ENCODE peak calls at places on chromosome 9, in seven cellular contexts. One of them, this sample, is unnamed.

GRCh38 chr9:135805422-135806022 is 101.8 kb downstream of the CAMSAP1 start:
- DNase-seq in ecto neural progenitor cell: no peak
- DNase-seq in H7: peak; percentile 61
- DNase-seq in choroid plexus epithelial cell: no peak
- DNase-seq in suprapubic skin: no peak
- DNase-seq in H9: peak; percentile 31
- DNase-seq in GM23248: no peak
- DNase-seq in this sample: no peak

GRCh38 chr9:115202960-115203751 is 85.2 kb upstream of the TNC start:
- DNase-seq in ecto neural progenitor cell: no peak
- DNase-seq in H7: no peak
- DNase-seq in choroid plexus epithelial cell: peak; percentile 52
- DNase-seq in suprapubic skin: no peak
- DNase-seq in H9: no peak
- DNase-seq in GM23248: peak; percentile 94
- DNase-seq in this sample: no peak

GRCh38 chr9:115182264-115182663 is 64.3 kb upstream of the TNC start:
- DNase-seq in ecto neural progenitor cell: no peak
- DNase-seq in H7: no peak
- DNase-seq in choroid plexus epithelial cell: no peak
- DNase-seq in suprapubic skin: no peak
- DNase-seq in H9: peak; percentile 32
- DNase-seq in GM23248: no peak
- DNase-seq in this sample: no peak

GRCh38 chr9:78605029-78605930 is 308.4 kb downstream of the PSAT1 start:
- DNase-seq in ecto neural progenitor cell: peak; percentile 53
- DNase-seq in H7: no peak
- DNase-seq in choroid plexus epithelial cell: no peak
- DNase-seq in suprapubic skin: no peak
- DNase-seq in H9: no peak
- DNase-seq in GM23248: no peak
- DNase-seq in this sample: no peak

GRCh38 chr9:90925581-90926257 is 124.1 kb downstream of the SYK start:
- DNase-seq in ecto neural progenitor cell: no peak
- DNase-seq in H7: no peak
- DNase-seq in choroid plexus epithelial cell: peak; percentile 89
- DNase-seq in suprapubic skin: no peak
- DNase-seq in H9: no peak
- DNase-seq in GM23248: peak; percentile 73
- DNase-seq in this sample: no peak

GRCh38 chr9:132756214-132756799 is 86.0 kb downstream of the GTF3C4 start:
- DNase-seq in ecto neural progenitor cell: no peak
- DNase-seq in H7: peak; percentile 46
- DNase-seq in choroid plexus epithelial cell: no peak
- DNase-seq in suprapubic skin: no peak
- DNase-seq in H9: no peak
- DNase-seq in GM23248: no peak
- DNase-seq in this sample: no peak

GRCh38 chr9:81693639-81694378 is 4.5 kb upstream of the TLE1 start:
- DNase-seq in ecto neural progenitor cell: no peak
- DNase-seq in H7: no peak
- DNase-seq in choroid plexus epithelial cell: no peak
- DNase-seq in suprapubic skin: no peak
- DNase-seq in H9: no peak
- DNase-seq in GM23248: peak; percentile 36
- DNase-seq in this sample: no peak

GRCh38 chr9:108412755-108413154 is 443.0 kb downstream of the ACTL7B start:
- DNase-seq in ecto neural progenitor cell: no peak
- DNase-seq in H7: peak; percentile 16
- DNase-seq in choroid plexus epithelial cell: peak; percentile 10
- DNase-seq in suprapubic skin: no peak
- DNase-seq in H9: peak; percentile 86
- DNase-seq in GM23248: peak; percentile 18
- DNase-seq in this sample: no peak

GRCh38 chr9:38009035-38009501 is 60.0 kb downstream of the SHB start:
- DNase-seq in ecto neural progenitor cell: no peak
- DNase-seq in H7: no peak
- DNase-seq in choroid plexus epithelial cell: no peak
- DNase-seq in suprapubic skin: no peak
- DNase-seq in H9: no peak
- DNase-seq in GM23248: peak; percentile 12
- DNase-seq in this sample: no peak

GRCh38 chr9:113641100-113641885 is 177.8 kb downstream of the RGS3 start:
- DNase-seq in ecto neural progenitor cell: no peak
- DNase-seq in H7: no peak
- DNase-seq in choroid plexus epithelial cell: no peak
- DNase-seq in suprapubic skin: no peak
- DNase-seq in H9: no peak
- DNase-seq in GM23248: no peak
- DNase-seq in this sample: no peak

GRCh38 chr9:70963554-70963953 is 157.9 kb downstream of the TRPM3 start:
- DNase-seq in ecto neural progenitor cell: no peak
- DNase-seq in H7: no peak
- DNase-seq in choroid plexus epithelial cell: no peak
- DNase-seq in suprapubic skin: no peak
- DNase-seq in H9: no peak
- DNase-seq in GM23248: no peak
- DNase-seq in this sample: no peak

GRCh38 chr9:125049212-125049611 is 94.1 kb downstream of the SCAI start:
- DNase-seq in ecto neural progenitor cell: no peak
- DNase-seq in H7: no peak
- DNase-seq in choroid plexus epithelial cell: peak; percentile 7
- DNase-seq in suprapubic skin: no peak
- DNase-seq in H9: no peak
- DNase-seq in GM23248: no peak
- DNase-seq in this sample: no peak

GRCh38 chr9:109802491-109802890 is 22.5 kb downstream of the PALM2AKAP2 start:
- DNase-seq in ecto neural progenitor cell: no peak
- DNase-seq in H7: no peak
- DNase-seq in choroid plexus epithelial cell: no peak
- DNase-seq in suprapubic skin: no peak
- DNase-seq in H9: no peak
- DNase-seq in GM23248: no peak
- DNase-seq in this sample: no peak

GRCh38 chr9:81540142-81540701 is 149.1 kb downstream of the TLE1 start:
- DNase-seq in ecto neural progenitor cell: no peak
- DNase-seq in H7: no peak
- DNase-seq in choroid plexus epithelial cell: no peak
- DNase-seq in suprapubic skin: no peak
- DNase-seq in H9: no peak
- DNase-seq in GM23248: no peak
- DNase-seq in this sample: no peak

GRCh38 chr9:129609486-129610192 is 11.3 kb downstream of the C9orf50 start:
- DNase-seq in ecto neural progenitor cell: peak; percentile 72
- DNase-seq in H7: peak; percentile 94
- DNase-seq in choroid plexus epithelial cell: peak; percentile 92
- DNase-seq in suprapubic skin: no peak
- DNase-seq in H9: no peak
- DNase-seq in GM23248: peak; percentile 65
- DNase-seq in this sample: no peak

GRCh38 chr9:112500842-112501241 is 14.2 kb downstream of the KIAA1958 start:
- DNase-seq in ecto neural progenitor cell: no peak
- DNase-seq in H7: no peak
- DNase-seq in choroid plexus epithelial cell: no peak
- DNase-seq in suprapubic skin: no peak
- DNase-seq in H9: no peak
- DNase-seq in GM23248: no peak
- DNase-seq in this sample: no peak

GRCh38 chr9:89805726-89806125 is 200.9 kb downstream of the GADD45G start:
- DNase-seq in ecto neural progenitor cell: peak; percentile 12
- DNase-seq in H7: no peak
- DNase-seq in choroid plexus epithelial cell: no peak
- DNase-seq in suprapubic skin: no peak
- DNase-seq in H9: no peak
- DNase-seq in GM23248: peak; percentile 3
- DNase-seq in this sample: no peak

GRCh38 chr9:16656432-16657169 is 213.9 kb downstream of the BNC2 start:
- DNase-seq in ecto neural progenitor cell: no peak
- DNase-seq in H7: no peak
- DNase-seq in choroid plexus epithelial cell: no peak
- DNase-seq in suprapubic skin: no peak
- DNase-seq in H9: no peak
- DNase-seq in GM23248: no peak
- DNase-seq in this sample: no peak

GRCh38 chr9:127279717-127280285 is 15.2 kb downstream of the GARNL3 start:
- DNase-seq in ecto neural progenitor cell: no peak
- DNase-seq in H7: no peak
- DNase-seq in choroid plexus epithelial cell: no peak
- DNase-seq in suprapubic skin: no peak
- DNase-seq in H9: no peak
- DNase-seq in GM23248: no peak
- DNase-seq in this sample: no peak

GRCh38 chr9:297795-298119 is 83.1 kb downstream of the DOCK8 start:
- DNase-seq in ecto neural progenitor cell: no peak
- DNase-seq in H7: no peak
- DNase-seq in choroid plexus epithelial cell: no peak
- DNase-seq in suprapubic skin: no peak
- DNase-seq in H9: no peak
- DNase-seq in GM23248: no peak
- DNase-seq in this sample: no peak

GRCh38 chr9:134505032-134505431 is 136.6 kb upstream of the COL5A1 start:
- DNase-seq in ecto neural progenitor cell: peak; percentile 33
- DNase-seq in H7: no peak
- DNase-seq in choroid plexus epithelial cell: no peak
- DNase-seq in suprapubic skin: no peak
- DNase-seq in H9: no peak
- DNase-seq in GM23248: no peak
- DNase-seq in this sample: no peak

GRCh38 chr9:91195372-91196012 is 166.2 kb downstream of the AUH start:
- DNase-seq in ecto neural progenitor cell: peak; percentile 34
- DNase-seq in H7: no peak
- DNase-seq in choroid plexus epithelial cell: no peak
- DNase-seq in suprapubic skin: no peak
- DNase-seq in H9: no peak
- DNase-seq in GM23248: no peak
- DNase-seq in this sample: no peak

GRCh38 chr9:99024959-99025358 is 80.0 kb upstream of the TGFBR1 start:
- DNase-seq in ecto neural progenitor cell: peak; percentile 20
- DNase-seq in H7: no peak
- DNase-seq in choroid plexus epithelial cell: peak; percentile 86
- DNase-seq in suprapubic skin: no peak
- DNase-seq in H9: no peak
- DNase-seq in GM23248: no peak
- DNase-seq in this sample: no peak

GRCh38 chr9:24881361-24881760 is 335.7 kb upstream of the IZUMO3 start:
- DNase-seq in ecto neural progenitor cell: no peak
- DNase-seq in H7: peak; percentile 2
- DNase-seq in choroid plexus epithelial cell: no peak
- DNase-seq in suprapubic skin: no peak
- DNase-seq in H9: no peak
- DNase-seq in GM23248: no peak
- DNase-seq in this sample: no peak

GRCh38 chr9:94586316-94586715 is 7.3 kb downstream of the FBP2 start:
- DNase-seq in ecto neural progenitor cell: no peak
- DNase-seq in H7: no peak
- DNase-seq in choroid plexus epithelial cell: peak; percentile 16
- DNase-seq in suprapubic skin: no peak
- DNase-seq in H9: no peak
- DNase-seq in GM23248: no peak
- DNase-seq in this sample: no peak

GRCh38 chr9:13554626-13555025 is 275.1 kb upstream of the MPDZ start:
- DNase-seq in ecto neural progenitor cell: no peak
- DNase-seq in H7: no peak
- DNase-seq in choroid plexus epithelial cell: no peak
- DNase-seq in suprapubic skin: no peak
- DNase-seq in H9: no peak
- DNase-seq in GM23248: no peak
- DNase-seq in this sample: no peak

GRCh38 chr9:109027176-109027575 is 13.9 kb upstream of the CTNNAL1 start:
- DNase-seq in ecto neural progenitor cell: no peak
- DNase-seq in H7: no peak
- DNase-seq in choroid plexus epithelial cell: no peak
- DNase-seq in suprapubic skin: no peak
- DNase-seq in H9: no peak
- DNase-seq in GM23248: no peak
- DNase-seq in this sample: no peak

GRCh38 chr9:136572596-136573313 is 26.9 kb upstream of the NOTCH1 start:
- DNase-seq in ecto neural progenitor cell: no peak
- DNase-seq in H7: peak; percentile 82
- DNase-seq in choroid plexus epithelial cell: no peak
- DNase-seq in suprapubic skin: no peak
- DNase-seq in H9: peak; percentile 56
- DNase-seq in GM23248: no peak
- DNase-seq in this sample: no peak

GRCh38 chr9:19127881-19128719 is 808 bp upstream of the PLIN2 start:
- DNase-seq in ecto neural progenitor cell: peak; percentile 74
- DNase-seq in H7: peak; percentile 75
- DNase-seq in choroid plexus epithelial cell: peak; percentile 61
- DNase-seq in suprapubic skin: peak; percentile 78
- DNase-seq in H9: peak; percentile 54
- DNase-seq in GM23248: peak; percentile 69
- DNase-seq in this sample: no peak

GRCh38 chr9:23153058-23153457 is 673.0 kb downstream of the ELAVL2 start:
- DNase-seq in ecto neural progenitor cell: no peak
- DNase-seq in H7: no peak
- DNase-seq in choroid plexus epithelial cell: no peak
- DNase-seq in suprapubic skin: no peak
- DNase-seq in H9: no peak
- DNase-seq in GM23248: peak; percentile 1
- DNase-seq in this sample: peak; percentile 6

GRCh38 chr9:127214421-127215265 is 49.9 kb upstream of the GARNL3 start:
- DNase-seq in ecto neural progenitor cell: no peak
- DNase-seq in H7: peak; percentile 92
- DNase-seq in choroid plexus epithelial cell: peak; percentile 69
- DNase-seq in suprapubic skin: peak; percentile 61
- DNase-seq in H9: peak; percentile 72
- DNase-seq in GM23248: peak; percentile 80
- DNase-seq in this sample: peak; percentile 73

GRCh38 chr9:74304598-74304997 is 192.5 kb upstream of the RORB start:
- DNase-seq in ecto neural progenitor cell: no peak
- DNase-seq in H7: no peak
- DNase-seq in choroid plexus epithelial cell: no peak
- DNase-seq in suprapubic skin: no peak
- DNase-seq in H9: no peak
- DNase-seq in GM23248: no peak
- DNase-seq in this sample: no peak

GRCh38 chr9:20382460-20383071 is 239.7 kb downstream of the MLLT3 start:
- DNase-seq in ecto neural progenitor cell: no peak
- DNase-seq in H7: no peak
- DNase-seq in choroid plexus epithelial cell: peak; percentile 67
- DNase-seq in suprapubic skin: no peak
- DNase-seq in H9: no peak
- DNase-seq in GM23248: no peak
- DNase-seq in this sample: no peak

GRCh38 chr9:78707481-78707977 is 410.6 kb downstream of the PSAT1 start:
- DNase-seq in ecto neural progenitor cell: no peak
- DNase-seq in H7: no peak
- DNase-seq in choroid plexus epithelial cell: peak; percentile 61
- DNase-seq in suprapubic skin: no peak
- DNase-seq in H9: no peak
- DNase-seq in GM23248: peak; percentile 65
- DNase-seq in this sample: no peak

GRCh38 chr9:90905822-90906221 is 104.2 kb downstream of the SYK start:
- DNase-seq in ecto neural progenitor cell: no peak
- DNase-seq in H7: no peak
- DNase-seq in choroid plexus epithelial cell: no peak
- DNase-seq in suprapubic skin: no peak
- DNase-seq in H9: no peak
- DNase-seq in GM23248: no peak
- DNase-seq in this sample: no peak

This sample was measured in HEK293T.